ENCODE peak calls at places on chromosome X, in six cellular contexts. W, I, T, N, E and O are unnamed samples.

GRCh38 chrX:45801554-45801953 is 600.9 kb upstream of the DIPK2B start:
- DNase-seq in W (peak), I (no peak), T (no peak), N (peak), E (no peak), O (peak)

GRCh38 chrX:44733931-44734330 is 109.9 kb upstream of the DUSP21 start:
- DNase-seq in W (peak), I (no peak), T (no peak), N (no peak), E (no peak), O (no peak)

GRCh38 chrX:39899876-39900787 is 197.6 kb downstream of the BCOR start:
- DNase-seq in W (no peak), I (no peak), T (no peak), N (no peak), E (no peak), O (peak)

GRCh38 chrX:108426262-108426661 is 12.0 kb downstream of the COL4A6 start:
- DNase-seq in W (no peak), I (no peak), T (peak), N (no peak), E (no peak), O (no peak)

GRCh38 chrX:9285342-9285771 is 179.5 kb upstream of the TBL1X start:
- DNase-seq in W (no peak), I (no peak), T (no peak), N (no peak), E (no peak), O (no peak)

GRCh38 chrX:70504772-70505450 is 60.3 kb downstream of the DLG3 start:
- DNase-seq in W (no peak), I (no peak), T (no peak), N (no peak), E (no peak), O (no peak)

GRCh38 chrX:51496501-51497291 is at the start of gene NUDT11:
- DNase-seq in W (peak), I (peak), T (peak), N (peak), E (peak), O (peak)

GRCh38 chrX:1463581-1464281 is 11.0 kb upstream of the ASMTL start:
- DNase-seq in W (no peak), I (no peak), T (peak), N (no peak), E (peak), O (no peak)

GRCh38 chrX:45063319-45064095 is 137.2 kb downstream of the DIPK2B start:
- DNase-seq in W (peak), I (no peak), T (no peak), N (no peak), E (no peak), O (no peak)

GRCh38 chrX:137031517-137032377 is 2.0 kb downstream of the GPR101 start:
- DNase-seq in W (peak), I (no peak), T (peak), N (peak), E (peak), O (no peak)

GRCh38 chrX:135890087-135890585 is 3.1 kb downstream of the CT45A10 start:
- DNase-seq in W (no peak), I (no peak), T (no peak), N (no peak), E (no peak), O (no peak)

GRCh38 chrX:135893294-135893817 is at the start of the genes CT45A10 and SAGE1:
- DNase-seq in W (no peak), I (no peak), T (peak), N (no peak), E (no peak), O (no peak)

GRCh38 chrX:135892781-135893180 is 463 bp downstream of the CT45A10 start:
- DNase-seq in W (no peak), I (no peak), T (no peak), N (no peak), E (no peak), O (no peak)
- H4K91ac ChIP-seq in W (no peak), I (no peak), T (no peak), N (no peak), E (no peak), O (no peak)

GRCh38 chrX:48815266-48815665 is 11.0 kb upstream of the ERAS start:
- DNase-seq in W (no peak), I (no peak), T (no peak), N (no peak), E (no peak), O (no peak)
- H4K91ac ChIP-seq in W (no peak), I (no peak), T (no peak), N (no peak), E (no peak), O (no peak)

GRCh38 chrX:65903750-65904149 is 136.1 kb downstream of the VSIG4 start:
- DNase-seq in W (no peak), I (no peak), T (no peak), N (no peak), E (no peak), O (no peak)

GRCh38 chrX:65902011-65902410 is 137.9 kb downstream of the VSIG4 start:
- DNase-seq in W (no peak), I (no peak), T (no peak), N (no peak), E (no peak), O (no peak)

DNA sequence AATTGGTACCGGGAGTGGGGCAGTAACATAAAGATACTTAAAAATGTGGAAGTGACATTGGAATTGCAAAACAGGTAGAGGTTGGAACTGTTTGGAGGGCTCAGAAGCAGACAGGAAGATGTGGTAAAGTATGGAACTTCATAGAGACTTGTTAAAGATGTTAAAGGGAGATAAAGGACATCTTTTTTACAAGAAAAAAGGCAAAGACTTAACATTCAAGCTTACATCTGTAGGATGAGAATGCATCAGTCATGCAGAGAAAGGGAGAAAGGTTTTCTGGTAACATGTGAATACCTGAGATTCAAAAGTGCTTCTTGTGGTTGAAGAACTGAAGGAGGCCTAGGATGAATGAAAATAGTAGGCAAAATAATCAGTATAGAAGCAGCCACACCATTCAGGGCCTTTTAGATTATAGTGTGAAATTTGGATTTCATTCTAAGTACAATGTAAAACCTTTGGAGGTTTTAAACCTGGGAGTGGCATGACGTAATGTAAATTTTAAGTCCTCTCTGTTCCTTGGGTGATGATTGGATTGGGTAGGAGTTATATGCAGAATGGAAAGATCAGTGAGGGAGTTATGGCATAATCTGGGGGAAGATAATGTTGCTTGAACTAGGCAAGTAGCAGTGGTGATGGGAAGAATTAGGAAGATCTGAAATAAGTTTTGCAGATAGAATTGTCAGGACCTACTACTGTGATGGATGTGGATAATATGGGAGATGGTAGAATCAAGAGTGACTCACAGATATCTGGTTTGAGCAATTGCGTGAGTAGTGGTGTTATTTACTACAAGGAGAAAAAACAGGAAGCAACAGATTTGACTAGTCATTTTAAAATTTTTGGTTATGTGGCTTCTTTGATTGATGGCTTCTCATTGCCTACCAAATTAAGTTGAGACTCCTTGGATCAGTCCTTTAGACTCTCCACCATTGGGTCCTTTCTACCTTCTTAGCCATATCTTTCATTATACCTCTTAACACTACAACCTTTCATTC is 138.7 kb downstream of the VSIG4 start:
- DNase-seq in W (no peak), I (no peak), T (no peak), N (no peak), E (no peak), O (no peak)
- H4K91ac ChIP-seq in W (no peak), I (no peak), T (no peak), N (no peak), E (no peak), O (no peak)

GRCh38 chrX:110397904-110398303 is 39.3 kb downstream of the RTL9 start:
- DNase-seq in W (no peak), I (no peak), T (peak), N (no peak), E (no peak), O (no peak)
- H4K91ac ChIP-seq in W (no peak), I (no peak), T (no peak), N (peak), E (no peak), O (no peak)

DNA sequence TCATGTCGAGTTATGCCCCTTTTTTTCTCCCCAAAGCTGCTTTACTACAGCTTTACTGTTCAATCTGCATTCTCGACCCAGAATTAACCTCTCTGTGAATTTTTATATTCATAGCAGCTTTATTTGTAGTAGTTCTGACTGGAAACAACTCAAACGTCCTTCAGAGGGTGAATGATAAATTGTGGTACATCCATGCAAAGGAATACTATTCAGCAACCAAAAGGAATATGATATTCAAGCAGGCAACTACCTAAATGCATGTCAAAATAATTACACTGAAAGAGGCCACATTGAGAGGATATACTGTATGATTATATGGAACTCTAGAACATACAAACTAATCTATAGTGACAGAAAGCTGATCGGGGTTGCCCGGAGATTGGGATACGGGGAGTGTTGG is 20.0 kb upstream of the MECP2 start:
- DNase-seq in W (no peak), I (no peak), T (no peak), N (no peak), E (no peak), O (no peak)
- H4K91ac ChIP-seq in W (no peak), I (no peak), T (no peak), N (no peak), E (no peak), O (no peak)